ENCODE peak calls at places on chromosomes 5 and 9, in five cellular contexts. B is fibroblast of lung; C is CD8-positive, alpha-beta T cell; J is breast epithelium; X is esophagus squamous epithelium. L is an unnamed sample.

GRCh38 chr9:92406506-92406905 is 2.1 kb upstream of the OGN start:
- DNase-seq in X (peak; percentile 8), J (no peak), B (peak; percentile 37), C (peak; percentile 30), L (no peak)

GRCh38 chr9:111076043-111076442 is 37.8 kb upstream of the LPAR1 start:
- DNase-seq in X (no peak), B (no peak), J (no peak), C (no peak), L (no peak)

GRCh38 chr5:150626853-150627276 is 13.6 kb upstream of the SYNPO start:
- DNase-seq in X (no peak), B (no peak), C (no peak), J (no peak), L (peak; percentile 68)

GRCh38 chr5:158869092-158869491 is 230.6 kb downstream of the EBF1 start:
- DNase-seq in J (no peak), X (no peak), C (no peak), B (no peak), L (no peak)

GRCh38 chr5:109668668-109669422 is 20.9 kb upstream of the MAN2A1 start:
- DNase-seq in B (no peak), C (no peak), J (no peak), X (no peak), L (no peak)

GRCh38 chr9:133449760-133450159 is 10.0 kb upstream of the CACFD1 start:
- DNase-seq in C (no peak), B (no peak), J (no peak), X (no peak), L (peak; percentile 32)

GRCh38 chr9:135910197-135910596 is 2.9 kb upstream of the CAMSAP1 start:
- DNase-seq in C (no peak), B (no peak), X (no peak), J (no peak), L (no peak)

GRCh38 chr5:170903075-170903474 is 41.3 kb downstream of the RANBP17 start:
- DNase-seq in C (no peak), X (no peak), B (no peak), J (no peak), L (no peak)

GRCh38 chr5:157596449-157596848 is 20.9 kb upstream of the ADAM19 start:
- DNase-seq in X (no peak), J (no peak), C (no peak), B (no peak), L (no peak)

GRCh38 chr9:16074962-16075361 is 522.1 kb downstream of the CCDC171 start:
- DNase-seq in B (peak; percentile 62), X (no peak), J (no peak), C (no peak), L (no peak)

GRCh38 chr5:109413463-109413862 is 3.7 kb upstream of the PJA2 start:
- DNase-seq in X (no peak), J (no peak), B (peak; percentile 81), C (no peak), L (no peak)

GRCh38 chr5:77774981-77775772 is 962 bp downstream of the TBCA start:
- DNase-seq in J (no peak), C (no peak), B (no peak), X (no peak), L (no peak)

GRCh38 chr9:129491486-129491855 is 129.4 kb downstream of the C9orf50 start:
- DNase-seq in X (no peak), J (no peak), B (no peak), C (no peak), L (no peak)

GRCh38 chr9:134547161-134548100 is 94.2 kb upstream of the COL5A1 start:
- DNase-seq in C (no peak), X (no peak), J (no peak), B (no peak), L (no peak)

DNA sequence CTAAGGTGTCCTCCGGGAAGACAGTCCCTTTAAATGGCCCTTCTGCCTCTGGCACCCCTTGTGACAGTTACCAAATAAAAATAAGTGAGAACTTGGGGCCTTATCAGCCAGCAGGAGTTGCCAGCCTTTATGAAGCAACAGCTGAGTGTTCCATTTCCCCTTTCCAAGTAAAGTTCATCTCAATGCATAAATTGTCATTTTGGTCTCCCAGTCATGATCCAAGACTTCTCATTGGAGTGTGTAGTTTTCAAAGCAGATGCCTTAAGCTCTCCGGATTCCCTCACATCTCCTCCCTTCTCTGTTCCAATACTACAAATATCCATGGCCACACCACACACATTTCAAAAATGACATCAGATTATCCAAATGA is 4.0 kb downstream of the PTCH1 start:
- DNase-seq in J (no peak), C (no peak), B (peak; percentile 45), X (no peak), L (no peak)
- TF ChIP-seq CTCF in J (no peak), C (no peak), B (no peak), X (no peak), L (no peak)

DNA sequence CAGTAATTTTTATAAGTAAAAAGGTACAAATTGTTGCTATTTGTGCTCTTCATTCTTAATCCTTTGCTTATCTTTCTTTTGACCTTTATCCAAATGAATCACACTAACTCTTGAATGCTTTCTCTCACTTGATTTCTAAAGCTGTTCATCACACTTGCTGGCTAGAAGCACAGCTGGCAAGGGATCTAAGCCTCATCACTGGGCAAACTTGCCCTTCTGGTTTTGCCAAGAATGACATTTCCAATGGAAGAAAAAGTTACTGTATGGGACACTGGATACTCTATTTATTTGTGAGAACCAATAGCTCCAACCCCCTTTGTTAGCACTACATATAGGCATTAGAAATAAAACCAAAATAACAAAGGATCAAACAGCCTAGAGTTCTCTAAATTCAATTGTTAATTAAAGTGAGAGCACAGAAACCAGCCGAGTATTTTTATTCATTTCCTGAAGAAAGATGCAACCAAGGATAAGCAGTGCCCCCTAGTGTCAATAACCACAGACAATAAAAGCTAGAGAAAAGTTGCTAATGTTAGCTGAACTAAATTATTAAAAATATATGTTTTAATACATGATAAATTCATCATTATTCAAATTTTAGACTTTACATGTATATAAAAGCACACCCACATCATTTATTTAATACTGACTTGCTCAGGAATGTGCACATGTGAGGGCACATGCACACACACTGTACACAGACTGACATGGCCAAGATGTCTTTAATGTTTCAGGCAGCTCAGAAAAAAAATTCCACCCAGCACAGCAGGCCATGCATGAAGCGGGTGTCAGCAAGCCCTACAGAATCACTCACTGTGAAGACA is 59.8 kb upstream of the POU5F2 start:
- DNase-seq in J (no peak), B (peak; percentile 81), C (no peak), X (no peak), L (peak; percentile 67)
- H3K4me1 ChIP-seq in J (no peaks in the 10 kb centered on the region), B (peaks cover 2% of the 10 kb centered on the region), C (no peaks in the 10 kb centered on the region), X (peaks cover 17% of the 10 kb centered on the region), L (peaks cover 4% of the 10 kb centered on the region)

DNA sequence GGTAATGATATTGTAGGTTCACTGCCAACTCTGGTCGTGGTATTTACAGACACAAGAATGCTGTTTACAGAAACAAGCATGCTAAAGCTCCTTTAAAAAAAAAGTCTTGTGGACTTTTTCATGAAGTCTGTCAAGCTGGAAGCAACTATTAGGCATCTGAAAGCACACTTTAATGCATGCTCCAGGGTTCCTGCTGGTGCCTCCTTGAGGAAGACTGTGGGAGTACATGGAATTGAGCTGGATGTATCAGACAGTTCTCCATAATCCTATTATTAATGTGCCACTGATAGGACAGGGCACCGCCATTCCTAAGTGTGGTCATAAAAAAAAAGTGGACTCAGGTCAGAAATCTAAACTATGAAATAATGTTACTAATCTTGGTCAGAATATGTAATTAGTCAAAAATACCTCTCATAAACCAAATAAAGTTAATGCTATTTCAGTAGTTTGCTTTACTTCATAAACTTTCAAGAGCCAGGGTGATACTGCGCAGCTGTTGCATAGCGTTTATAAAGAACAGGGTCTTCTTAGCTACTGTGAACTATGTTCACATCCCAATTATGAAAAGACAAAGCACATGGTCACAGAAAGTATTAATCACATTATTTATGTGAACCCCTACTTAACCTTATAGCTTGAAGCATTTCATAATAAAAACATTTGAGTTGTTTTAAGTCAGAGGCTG is 390.8 kb upstream of the PTGER4 start:
- DNase-seq in J (no peak), X (no peak), C (no peak), B (peak; percentile 11), L (no peak)
- TF ChIP-seq CTCF in J (no peak), X (no peak), C (no peak), B (no peak), L (peak; percentile 29)

DNA sequence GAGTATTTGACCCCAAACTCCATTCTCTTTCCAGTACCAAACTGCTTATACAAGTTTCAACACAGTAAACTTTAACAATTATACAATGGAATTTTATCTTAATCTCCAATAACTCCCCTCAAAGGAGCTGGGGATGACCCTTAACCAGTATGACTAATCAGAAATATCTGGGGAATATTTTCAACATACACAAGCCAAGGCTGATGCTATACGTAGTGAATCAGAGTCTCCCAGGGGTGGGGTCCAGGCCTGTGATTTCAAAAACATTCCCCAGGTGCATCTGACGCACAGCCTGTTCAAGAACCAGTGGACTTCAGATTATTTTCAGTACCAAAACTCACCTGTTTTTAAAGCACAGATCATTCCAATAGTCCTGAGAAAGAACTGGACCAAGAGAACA is 11.8 kb upstream of the SEMA5A start:
- DNase-seq in X (no peak), C (no peak), B (peak; percentile 50), J (no peak), L (peak; percentile 95)
- H3K4me1 ChIP-seq in X (peaks cover 65% of the 10 kb centered on the region), C (no peaks in the 10 kb centered on the region), B (no peaks in the 10 kb centered on the region), J (no peaks in the 10 kb centered on the region), L (peaks cover 11% of the 10 kb centered on the region)

DNA sequence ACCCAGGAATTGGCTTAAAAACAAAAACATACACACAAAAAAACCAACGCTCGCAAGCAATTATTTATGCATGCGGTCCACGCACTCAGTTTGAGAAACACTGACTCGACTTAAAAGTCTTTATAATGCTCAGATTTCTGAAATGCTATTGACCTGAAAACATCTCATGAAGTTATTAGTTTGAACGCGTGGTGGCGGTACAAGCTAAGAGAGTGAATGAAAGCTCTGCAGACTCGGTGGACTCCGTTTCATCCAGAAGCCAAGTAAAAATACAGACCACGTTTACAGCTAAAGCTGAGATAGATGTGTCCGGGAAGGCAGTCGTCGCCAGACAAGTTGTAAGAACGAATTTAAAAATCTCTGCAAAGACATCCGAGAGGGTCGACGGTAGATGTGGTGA is at the start of gene PCDHB6:
- DNase-seq in X (no peak), B (no peak), J (no peak), C (no peak), L (no peak)
- TF ChIP-seq CTCF in X (no peak), B (no peak), J (no peak), C (no peak), L (peak; percentile 37)

DNA sequence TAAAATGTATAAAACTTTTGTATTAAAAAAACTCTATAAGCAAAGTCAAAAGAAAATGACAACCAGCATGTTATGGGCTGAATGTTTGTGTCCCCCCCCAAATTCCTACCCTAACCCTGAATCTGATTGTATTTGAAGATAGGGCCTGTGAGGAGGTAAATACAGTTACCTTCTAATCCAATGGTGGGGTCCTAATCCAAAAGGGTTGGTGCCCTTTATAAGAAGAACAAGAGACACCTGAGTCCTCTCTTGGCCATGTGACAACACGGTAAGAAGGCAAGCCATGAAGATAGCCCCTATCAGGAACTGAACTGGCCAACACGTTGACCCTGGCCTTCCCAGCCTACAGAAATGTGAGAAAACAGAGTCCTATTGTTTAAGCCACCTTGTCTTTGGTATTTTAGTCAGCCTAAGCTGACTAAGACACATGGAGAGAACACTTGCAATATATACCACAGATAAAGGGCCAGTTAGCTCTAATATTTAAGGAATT is 49.7 kb upstream of the AKNA start:
- DNase-seq in B (no peak), X (no peak), J (no peak), C (no peak), L (no peak)
- H3K4me1 ChIP-seq in B (no peaks in the 10 kb centered on the region), X (no peaks in the 10 kb centered on the region), J (no peaks in the 10 kb centered on the region), C (no peaks in the 10 kb centered on the region), L (no peaks in the 10 kb centered on the region)